ENCODE peak calls at places on chromosome 22, in ten cellular contexts. Q, D, V, P, A, F, J, H, O and L are unnamed samples.

GRCh38 chr22:30459206-30460052 is 12.4 kb downstream of the SEC14L3 start:
- DNase-seq in Q (no peak), D (no peak), V (no peak), P (no peak), A (no peak), F (no peak), J (peak; percentile 82), H (peak; percentile 17), O (peak; percentile 58), L (no peak)

GRCh38 chr22:30392661-30393321 is 4.0 kb upstream of the SEC14L2 start:
- DNase-seq in Q (no peak), D (no peak), V (no peak), P (peak; percentile 30), A (no peak), F (no peak), J (peak; percentile 69), H (no peak), O (no peak), L (no peak)

GRCh38 chr22:30823015-30823370 is 128.3 kb downstream of the OSBP2 start:
- DNase-seq in Q (no peak), D (no peak), V (peak; percentile 26), P (no peak), A (no peak), F (no peak), J (peak; percentile 82), H (peak; percentile 47), O (no peak), L (no peak)

GRCh38 chr22:24053481-24054226 is 42.5 kb downstream of the CABIN1 start:
- DNase-seq in Q (no peak), D (no peak), V (no peak), P (no peak), A (no peak), F (no peak), J (no peak), H (no peak), O (no peak), L (no peak)

GRCh38 chr22:37330200-37331033 is 48.1 kb downstream of the CYTH4 start:
- DNase-seq in Q (peak; percentile 22), D (no peak), V (peak; percentile 88), P (peak; percentile 89), A (no peak), F (peak; percentile 89), J (peak; percentile 97), H (peak; percentile 24), O (peak; percentile 92), L (peak; percentile 89)

GRCh38 chr22:32533265-32534068 is 58.9 kb downstream of the FBXO7 start:
- DNase-seq in Q (no peak), D (no peak), V (peak; percentile 35), P (no peak), A (no peak), F (no peak), J (no peak), H (no peak), O (peak; percentile 30), L (no peak)

GRCh38 chr22:34866081-34866480 is 199.9 kb upstream of the ISX start:
- DNase-seq in Q (no peak), D (no peak), V (no peak), P (no peak), A (no peak), F (no peak), J (no peak), H (no peak), O (no peak), L (no peak)

GRCh38 chr22:42683599-42684283 is 34.5 kb upstream of the CYB5R3 start:
- DNase-seq in Q (peak; percentile 53), D (peak; percentile 38), V (no peak), P (no peak), A (peak; percentile 86), F (no peak), J (no peak), H (no peak), O (peak; percentile 53), L (no peak)

GRCh38 chr22:36017661-36018091 is 10.9 kb downstream of the RBFOX2 start:
- DNase-seq in Q (no peak), D (no peak), V (no peak), P (no peak), A (no peak), F (no peak), J (no peak), H (no peak), O (no peak), L (no peak)

GRCh38 chr22:23849009-23850006 is 8.4 kb upstream of the SLC2A11 start:
- DNase-seq in Q (peak; percentile 90), D (peak; percentile 74), V (peak; percentile 53), P (peak; percentile 82), A (peak; percentile 92), F (peak; percentile 87), J (peak; percentile 99), H (peak; percentile 79), O (peak; percentile 90), L (no peak)

DNA sequence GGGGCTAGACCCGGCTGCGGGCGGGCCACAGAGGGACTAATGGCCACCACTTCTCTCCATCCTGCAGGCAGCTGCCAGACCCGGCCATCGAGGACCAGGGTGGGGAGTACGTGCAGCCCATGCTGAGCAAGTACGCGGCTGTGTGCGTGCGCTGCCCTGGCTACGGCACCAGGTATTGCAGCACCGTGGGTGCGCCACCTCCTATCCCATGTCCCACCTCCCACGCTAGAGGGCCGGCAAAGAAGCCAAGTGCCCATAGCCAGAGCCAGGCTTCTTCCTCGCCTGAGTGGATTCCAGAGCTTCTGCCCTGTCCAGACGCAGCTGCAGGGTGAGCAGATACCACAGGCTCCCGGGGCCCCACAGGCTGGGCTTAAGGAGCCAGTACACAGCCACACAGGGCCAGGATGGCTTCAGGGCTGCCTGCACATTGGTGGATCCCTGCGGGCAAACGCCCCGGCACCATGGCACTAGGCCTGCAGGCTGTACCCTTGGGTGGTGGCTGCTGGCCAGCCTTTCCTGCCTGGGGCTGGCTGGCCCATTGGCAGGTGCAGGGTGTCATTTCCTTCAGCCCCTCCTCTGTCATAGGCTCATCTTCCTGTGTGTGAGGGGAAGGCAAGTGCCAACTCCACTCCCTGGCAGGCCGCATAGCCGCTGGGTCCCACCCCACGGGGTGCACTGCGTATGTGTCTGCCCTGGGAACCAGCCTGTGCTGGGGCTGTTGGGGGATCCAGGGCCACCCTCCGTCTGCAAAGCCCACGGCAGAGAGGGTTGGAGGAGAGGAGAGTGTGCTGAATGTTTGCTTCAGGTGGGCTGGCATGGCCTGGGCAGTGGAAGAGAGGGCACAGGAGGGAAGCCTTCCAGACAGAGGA is 16.5 kb upstream of the DGCR8 start:
- DNase-seq in Q (no peak), D (no peak), V (no peak), P (no peak), A (peak; percentile 82), F (no peak), J (no peak), H (no peak), O (no peak), L (no peak)
- TF ChIP-seq CTCF in Q (no peak), D (no peak), V (no peak), P (no peak), A (no peak), F (no peak), J (peak; percentile 32), H (no peak), O (no peak), L (no peak)

GRCh38 chr22:29388759-29389090 is 355 bp upstream of the AP1B1 start:
- DNase-seq in Q (no peak), D (no peak), V (no peak), P (no peak), A (no peak), F (no peak), J (no peak), H (no peak), O (no peak), L (no peak)
- H3K27me3 ChIP-seq in Q (no peaks in the 10 kb centered on the region), D (no peaks in the 10 kb centered on the region), V (no peaks in the 10 kb centered on the region), P (no peaks in the 10 kb centered on the region), A (no peaks in the 10 kb centered on the region), F (no peaks in the 10 kb centered on the region), J (no peaks in the 10 kb centered on the region), H (no peaks in the 10 kb centered on the region), O (no peaks in the 10 kb centered on the region), L (no peaks in the 10 kb centered on the region)

GRCh38 chr22:46135611-46136538 is 14.5 kb upstream of the PPARA start:
- DNase-seq in Q (no peak), D (peak; percentile 10), V (no peak), P (no peak), A (no peak), F (no peak), J (no peak), H (no peak), O (no peak), L (no peak)
- H3K27ac ChIP-seq in Q (no peak overlapping the region), D (no peak overlapping the region), V (no peak overlapping the region), P (no peak overlapping the region), A (no peak overlapping the region), F (no peak overlapping the region), J (no peak overlapping the region), H (no peak overlapping the region), O (no peak overlapping the region), L (no peak overlapping the region)

DNA sequence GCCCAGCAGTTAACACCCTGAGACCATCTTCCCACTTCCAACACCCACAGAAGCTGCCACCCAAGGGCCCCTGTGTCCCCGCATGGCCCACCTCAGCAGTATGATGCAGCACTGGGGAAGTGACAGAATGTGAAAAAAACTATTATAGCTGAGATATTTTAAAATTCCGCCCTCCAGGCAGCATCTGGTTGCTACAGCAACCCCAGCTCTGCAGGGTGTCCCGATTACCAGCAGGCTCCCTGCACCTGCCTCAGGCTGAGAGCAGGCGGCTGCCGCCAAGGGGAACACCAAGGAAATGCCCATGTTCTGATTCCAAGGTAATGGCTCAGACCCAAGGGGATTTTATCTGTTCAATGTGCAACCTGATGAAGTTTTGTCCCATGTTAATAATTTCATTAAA is 10.5 kb upstream of the TMEM121B start:
- DNase-seq in Q (no peak), D (no peak), V (no peak), P (no peak), A (no peak), F (peak; percentile 84), J (peak; percentile 70), H (no peak), O (no peak), L (no peak)
- TF ChIP-seq CTCF in Q (no peak), D (no peak), V (no peak), P (no peak), A (no peak), F (no peak), J (peak; percentile 41), H (no peak), O (no peak), L (no peak)

DNA sequence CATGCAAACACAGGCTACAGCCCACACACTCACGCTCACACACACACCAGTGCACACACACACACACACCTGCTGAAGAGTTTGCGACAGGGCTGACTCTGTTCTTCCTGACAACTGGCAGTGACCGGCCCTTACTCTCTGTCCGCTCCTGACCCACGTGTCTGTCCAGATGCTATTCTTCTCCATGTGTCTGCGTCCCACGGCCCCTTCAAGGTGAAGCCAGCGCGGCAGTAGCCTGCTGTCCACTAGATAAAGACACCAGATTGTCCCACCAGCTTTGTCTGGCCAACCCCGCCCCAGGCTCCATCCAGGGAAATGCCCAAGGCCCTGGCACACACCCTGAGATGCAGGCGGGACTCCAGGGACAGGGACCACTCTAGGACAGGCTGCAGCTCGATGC is 713.9 kb downstream of the BRD1 start:
- DNase-seq in Q (no peak), D (no peak), V (no peak), P (no peak), A (no peak), F (no peak), J (no peak), H (no peak), O (no peak), L (no peak)
- H3K27me3 ChIP-seq in Q (no peaks in the 10 kb centered on the region), D (no peaks in the 10 kb centered on the region), V (no peaks in the 10 kb centered on the region), P (no peaks in the 10 kb centered on the region), A (no peaks in the 10 kb centered on the region), F (no peaks in the 10 kb centered on the region), J (no peaks in the 10 kb centered on the region), H (peaks cover 3% of the 10 kb centered on the region), O (no peaks in the 10 kb centered on the region), L (no peaks in the 10 kb centered on the region)